ENCODE peak calls at places on chromosomes 5 and 9, in five cellular contexts. X, W, G, R and P are unnamed samples.

GRCh38 chr9:77469515-77470197 is 178.5 kb downstream of the GNA14 start:
- DNase-seq in X (peak), W (no peak), G (no peak), R (no peak), P (no peak)

GRCh38 chr9:120928015-120928719 is 1.6 kb upstream of the TRAF1 start:
- DNase-seq in X (no peak), W (peak), G (no peak), R (no peak), P (no peak)

GRCh38 chr5:28954074-28954473 is 1915.7 kb upstream of the CDH9 start:
- DNase-seq in X (no peak), W (no peak), G (no peak), R (no peak), P (no peak)

GRCh38 chr9:4164356-4164755 is 135.5 kb downstream of the GLIS3 start:
- DNase-seq in X (no peak), W (no peak), G (no peak), R (no peak), P (no peak)

GRCh38 chr9:89770779-89771178 is 166.0 kb downstream of the GADD45G start:
- DNase-seq in X (no peak), W (peak), G (no peak), R (no peak), P (no peak)

GRCh38 chr9:102779341-102779740 is 215.8 kb upstream of the CYLC2 start:
- DNase-seq in X (peak), W (no peak), G (no peak), R (peak), P (no peak)

GRCh38 chr5:36073595-36074216 is 7.0 kb upstream of the UGT3A2 start:
- DNase-seq in X (no peak), W (no peak), G (no peak), R (no peak), P (peak)

GRCh38 chr9:69044226-69045219 is 9.0 kb downstream of the FXN start:
- DNase-seq in X (no peak), W (peak), G (no peak), R (no peak), P (no peak)

GRCh38 chr9:20382460-20383071 is 239.7 kb downstream of the MLLT3 start:
- DNase-seq in X (no peak), W (no peak), G (no peak), R (no peak), P (no peak)

GRCh38 chr5:18465833-18466681 is 831.8 kb downstream of the TAF11L14 start:
- DNase-seq in X (peak), W (no peak), G (no peak), R (peak), P (peak)
- TF ChIP-seq CTCF in X (peak), W (peak), G (peak), R (peak), P (peak)

GRCh38 chr9:36891341-36891811 is 142.7 kb downstream of the PAX5 start:
- DNase-seq in X (no peak), W (no peak), G (no peak), R (no peak), P (no peak)

GRCh38 chr9:36892279-36892678 is 141.8 kb downstream of the PAX5 start:
- DNase-seq in X (no peak), W (no peak), G (no peak), R (no peak), P (no peak)

GRCh38 chr9:36884721-36885120 is 149.3 kb downstream of the PAX5 start:
- DNase-seq in X (no peak), W (no peak), G (no peak), R (no peak), P (no peak)

GRCh38 chr9:36893148-36893547 is 140.9 kb downstream of the PAX5 start:
- DNase-seq in X (no peak), W (no peak), G (no peak), R (no peak), P (no peak)

DNA sequence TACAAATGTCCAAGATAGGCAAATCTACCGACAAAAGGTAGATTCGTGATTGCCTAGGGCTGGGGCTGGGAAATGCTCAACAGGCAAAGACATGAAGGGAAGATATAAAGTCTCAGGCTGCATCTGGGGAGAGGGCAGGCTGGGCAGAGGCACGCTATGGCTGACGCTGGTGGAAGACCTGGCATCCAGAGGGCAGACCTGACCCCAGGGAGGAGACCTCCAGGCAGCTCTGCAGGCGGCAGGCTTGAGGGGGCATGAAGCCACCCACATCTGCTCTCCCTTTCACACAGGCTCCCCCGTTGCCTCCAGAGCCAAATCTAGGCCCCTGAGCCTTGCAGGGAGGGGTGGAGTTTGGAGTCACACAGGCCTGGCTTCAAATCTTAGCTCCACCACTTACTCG is 145.5 kb downstream of the PAX5 start:
- DNase-seq in X (no peak), W (no peak), G (no peak), R (no peak), P (no peak)
- TF ChIP-seq CTCF in X (no peak), W (no peak), G (no peak), R (no peak), P (no peak)

GRCh38 chr9:126690431-126691051 is 76.8 kb downstream of the LMX1B start:
- DNase-seq in X (no peak), W (peak), G (peak), R (peak), P (peak)
- TF ChIP-seq CTCF in X (peak), W (peak), G (peak), R (peak), P (peak)

DNA sequence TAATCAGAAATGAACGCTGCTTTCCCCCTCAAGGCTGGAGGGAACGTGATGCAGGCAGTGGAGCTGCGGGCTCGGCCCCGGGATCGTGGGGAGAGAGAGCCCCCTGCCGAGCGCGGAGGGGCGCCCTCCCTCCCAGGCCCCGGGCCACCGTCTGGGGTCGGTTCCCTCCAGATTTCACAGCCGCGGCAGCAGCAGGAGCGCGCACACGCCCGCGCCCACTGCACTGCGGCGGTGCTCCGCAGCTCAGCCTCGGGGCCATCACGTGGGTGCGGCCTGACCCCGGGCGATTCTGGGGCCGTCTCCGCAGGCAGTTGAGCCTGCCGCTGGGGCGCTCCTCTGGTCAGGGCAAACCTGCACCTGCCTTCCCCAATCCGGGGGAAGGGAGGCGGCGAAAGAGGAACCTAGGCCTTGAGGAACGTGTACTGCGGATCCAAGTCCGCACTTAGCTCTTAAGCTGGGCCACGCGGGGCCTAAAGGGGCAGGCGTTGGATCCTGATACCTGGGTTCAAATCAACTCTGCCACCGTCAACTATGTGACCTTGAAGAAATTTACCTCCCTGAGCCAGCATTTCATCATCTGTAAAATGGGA is 9.4 kb upstream of the DELE1 start:
- DNase-seq in X (no peak), W (peak), G (no peak), R (no peak), P (peak)
- TF ChIP-seq CTCF in X (no peak), W (peak), G (no peak), R (no peak), P (no peak)

GRCh38 chr5:220008-220407 is 1.9 kb downstream of the SDHA start:
- DNase-seq in X (no peak), W (no peak), G (no peak), R (peak), P (peak)

GRCh38 chr5:219492-219891 is 1.4 kb downstream of the SDHA start:
- DNase-seq in X (no peak), W (no peak), G (peak), R (peak), P (no peak)

GRCh38 chr5:213803-214395 is 4.1 kb downstream of the CCDC127 start:
- DNase-seq in X (no peak), W (no peak), G (no peak), R (no peak), P (no peak)

GRCh38 chr5:218457-219289 is 553 bp downstream of the SDHA start:
- DNase-seq in X (no peak), W (peak), G (peak), R (peak), P (no peak)

GRCh38 chr5:217860-218456 is at the start of the genes CCDC127 and SDHA:
- DNase-seq in X (peak), W (peak), G (peak), R (peak), P (peak)
- TF ChIP-seq CTCF in X (peak), W (peak), G (peak), R (peak), P (peak)

DNA sequence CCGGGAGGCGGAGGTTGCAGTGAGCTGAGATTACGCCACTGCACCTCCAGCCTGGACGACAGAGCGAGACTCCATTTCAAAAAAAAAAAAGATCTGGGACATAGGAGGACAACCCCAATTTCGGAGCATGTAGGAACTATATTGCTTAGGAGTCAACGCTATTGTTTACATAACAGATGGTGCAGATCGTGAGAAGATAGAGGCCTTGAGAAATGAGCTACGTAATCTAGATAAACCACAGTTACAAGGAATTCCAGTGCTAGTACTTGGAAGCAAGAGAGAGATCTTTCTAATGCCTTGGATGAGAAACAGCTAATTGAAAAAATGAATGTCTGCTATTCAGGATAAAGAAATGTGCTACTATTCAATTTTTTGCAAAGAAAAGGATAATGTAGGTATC is 20.3 kb downstream of the TBC1D2 start:
- DNase-seq in X (no peak), W (no peak), G (no peak), R (no peak), P (no peak)
- TF ChIP-seq CTCF in X (no peak), W (no peak), G (no peak), R (no peak), P (no peak)